ENCODE peak calls at places on chromosomes 16 and 17, in four cellular contexts. W is lower leg skin, S is choroid plexus epithelial cell, M is B cell. A is an unnamed sample.

GRCh38 chr16:61128545-61129323 is 907.5 kb downstream of the CDH8 start:
- DNase-seq in W (no peak), M (no peak), S (no peak), A (no peak)

GRCh38 chr16:73268311-73268997 is 220.5 kb upstream of the ZFHX3 start:
- DNase-seq in S (peak; percentile 9), W (no peak), M (no peak), A (no peak)

GRCh38 chr17:66663041-66663494 is 171.8 kb upstream of the CACNG5 start:
- DNase-seq in W (no peak), M (no peak), S (no peak), A (no peak)

GRCh38 chr17:65599650-65600049 is 38.2 kb upstream of the AXIN2 start:
- DNase-seq in S (no peak), M (no peak), W (no peak), A (no peak)

GRCh38 chr17:43449470-43450202 is 34.1 kb upstream of the DHX8 start:
- DNase-seq in W (no peak), M (no peak), S (no peak), A (no peak)

GRCh38 chr16:3857189-3858013 is 23.1 kb downstream of the CREBBP start:
- DNase-seq in W (no peak), M (peak; percentile 9), S (peak; percentile 82), A (no peak)

GRCh38 chr17:10803350-10803749 is 549 bp downstream of the TMEM238L start:
- DNase-seq in W (no peak), M (no peak), S (no peak), A (no peak)

GRCh38 chr17:72624652-72625051 is 467.8 kb downstream of the SLC39A11 start:
- DNase-seq in M (no peak), S (peak; percentile 19), W (no peak), A (no peak)

GRCh38 chr17:42097691-42098661 is at the start of gene ZNF385C:
- DNase-seq in M (no peak), W (no peak), S (no peak), A (no peak)

GRCh38 chr17:32806646-32807045 is 70.3 kb downstream of the MYO1D start:
- DNase-seq in W (no peak), M (no peak), S (no peak), A (no peak)

GRCh38 chr17:49269356-49269755 is 38.8 kb upstream of the PHOSPHO1 start:
- DNase-seq in W (no peak), M (no peak), S (no peak), A (no peak)

GRCh38 chr17:28381141-28381825 is 9.8 kb downstream of the SARM1 start:
- DNase-seq in M (no peak), S (peak; percentile 14), W (no peak), A (no peak)

GRCh38 chr17:19260958-19261357 is 23.8 kb downstream of the EPN2 start:
- DNase-seq in W (no peak), S (peak; percentile 21), M (no peak), A (no peak)

GRCh38 chr16:83348991-83349390 is 458.8 kb upstream of the HSBP1 start:
- DNase-seq in S (no peak), M (no peak), W (no peak), A (no peak)

GRCh38 chr16:27251561-27252205 is 16.9 kb downstream of the NSMCE1 start:
- DNase-seq in S (no peak), M (no peak), W (peak; percentile 32), A (no peak)

GRCh38 chr17:80861892-80862291 is 129.7 kb upstream of the CHMP6 start:
- DNase-seq in S (peak; percentile 69), M (no peak), W (no peak), A (no peak)

GRCh38 chr16:77548766-77549165 is 113.9 kb upstream of the ADAMTS18 start:
- DNase-seq in S (no peak), W (no peak), M (no peak), A (no peak)

GRCh38 chr16:6633441-6633840 is 699.2 kb upstream of the RBFOX1 start:
- DNase-seq in M (no peak), W (no peak), S (no peak), A (no peak)

DNA sequence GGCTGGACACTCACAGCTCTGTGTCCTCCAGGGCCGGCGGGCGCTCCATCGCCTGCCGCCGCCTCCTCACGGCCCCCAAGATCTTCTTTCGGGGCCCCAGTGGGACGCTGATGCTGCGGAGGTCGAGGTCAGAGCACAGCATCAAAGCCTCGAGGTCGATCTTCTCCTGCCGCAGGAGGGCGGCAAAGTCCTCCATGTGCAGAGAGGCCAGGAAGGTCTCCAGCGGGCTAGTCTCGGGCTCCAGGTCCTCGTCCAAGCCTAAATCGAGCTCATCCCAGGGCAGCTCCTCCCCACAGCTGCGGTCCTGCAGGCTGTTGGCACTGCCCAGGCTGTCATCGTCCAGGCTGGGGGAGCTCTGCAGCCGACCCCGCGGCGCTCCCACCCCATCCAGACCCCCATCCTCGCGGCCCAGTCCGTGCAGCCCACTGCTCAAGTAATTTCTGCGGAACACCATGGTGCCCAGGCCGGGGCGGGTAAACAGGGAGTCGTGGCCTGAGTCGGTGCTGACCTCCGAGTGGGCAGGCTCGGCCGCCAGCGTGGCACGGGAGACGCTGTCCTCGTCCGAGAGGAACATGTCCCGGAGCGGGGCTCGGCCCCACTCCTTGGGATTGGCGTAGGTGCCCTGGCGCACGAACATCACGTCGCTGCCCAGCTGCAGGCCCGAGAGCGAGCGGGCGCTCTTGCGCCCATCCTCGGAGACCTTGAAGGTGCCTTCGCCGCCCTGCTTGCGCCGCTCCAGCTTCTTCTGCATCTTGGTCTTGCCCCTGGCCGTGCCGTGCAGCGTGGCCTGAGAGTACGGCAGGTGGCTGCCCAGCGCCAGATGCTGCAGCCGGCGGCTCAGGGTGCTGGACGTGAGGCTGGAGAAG is 3.4 kb downstream of the USH1G start:
- DNase-seq in M (no peak), W (no peak), S (peak; percentile 9), A (no peak)
- TF ChIP-seq CTCF in M (no peak), W (no peak), S (peak; percentile 38), A (peak; percentile 13)

DNA sequence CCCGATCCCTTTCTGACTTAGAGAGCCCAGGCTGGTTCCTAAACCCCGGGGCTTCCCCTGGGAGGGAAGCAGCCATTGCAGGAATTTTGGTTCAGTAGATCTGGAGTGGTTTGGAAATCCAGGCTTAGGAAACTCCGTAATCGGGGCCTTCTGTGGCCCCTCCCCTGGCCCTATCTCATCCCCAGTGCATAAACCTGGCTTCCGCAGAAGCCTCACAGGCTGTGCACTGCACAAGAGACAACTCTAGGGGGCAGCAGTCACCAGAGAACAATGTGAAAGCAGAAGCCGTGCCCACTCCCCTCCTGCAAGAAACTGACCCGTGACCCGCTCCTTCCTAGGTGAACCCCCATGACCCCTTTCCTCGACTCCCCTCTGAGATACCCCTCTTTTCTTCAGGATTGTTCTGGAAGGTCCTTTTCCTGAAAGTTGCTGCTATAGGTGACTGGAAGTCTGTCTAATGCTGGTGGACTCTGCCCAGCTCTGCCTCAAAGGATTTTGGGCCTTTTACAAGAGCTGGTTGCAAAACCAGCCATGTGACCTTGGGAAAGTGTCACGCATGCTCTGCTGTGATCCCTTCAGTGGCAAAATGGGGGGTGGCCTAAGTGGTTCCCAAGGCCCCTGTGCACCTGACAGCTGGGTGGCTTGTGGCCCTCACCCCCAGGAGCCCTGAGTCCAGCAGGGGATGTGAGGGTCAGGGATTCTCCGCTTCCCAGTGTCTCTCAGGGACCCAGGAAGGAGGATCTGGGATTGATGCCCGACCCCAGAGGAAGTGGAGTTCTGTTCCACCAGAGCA is 14.4 kb downstream of the GUCY2D start:
- DNase-seq in W (peak; percentile 86), S (peak; percentile 49), M (no peak), A (no peak)
- TF ChIP-seq CTCF in W (no peak), S (peak; percentile 85), M (peak; percentile 61), A (peak; percentile 46)

GRCh38 chr17:14688134-14688533 is 387.3 kb downstream of the HS3ST3B1 start:
- DNase-seq in W (no peak), M (no peak), S (peak; percentile 20), A (no peak)
- TF ChIP-seq CTCF in W (no peak), M (peak; percentile 7), S (peak; percentile 46), A (no peak)

DNA sequence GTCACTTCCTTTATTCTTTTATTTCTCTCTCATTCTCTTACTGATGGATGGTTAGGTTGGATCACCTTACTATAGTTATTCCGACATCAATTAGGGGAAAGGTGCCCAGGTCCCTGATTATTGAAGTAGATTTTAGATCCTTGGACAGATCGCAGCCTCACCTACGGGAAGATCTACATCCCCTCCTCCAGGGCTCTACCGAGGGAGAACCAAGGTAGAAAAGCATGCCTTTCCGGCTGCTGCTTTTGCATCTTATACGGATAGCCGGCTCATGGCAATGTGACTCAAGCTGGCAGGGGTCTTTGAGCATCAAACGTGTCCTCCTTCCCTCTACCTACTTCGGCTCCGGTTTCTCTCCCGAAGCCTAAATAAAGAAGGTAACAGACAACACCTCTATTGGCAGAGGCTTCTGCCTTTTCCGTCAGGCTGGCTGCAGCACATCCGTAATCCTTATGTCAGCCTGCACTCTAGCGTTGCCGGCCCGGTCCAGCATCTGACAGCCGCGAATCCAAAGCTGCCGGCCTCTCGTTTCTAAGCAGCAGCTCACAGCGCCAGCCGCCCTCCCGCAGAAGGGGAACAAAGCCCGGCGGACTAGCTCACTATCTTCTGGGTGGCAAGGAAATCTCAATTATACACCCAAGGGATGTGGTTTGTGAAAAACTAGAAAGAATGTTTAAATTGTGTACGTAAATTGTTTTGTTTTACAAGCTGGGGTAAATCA is 46.9 kb downstream of the IRX6 start:
- DNase-seq in S (peak; percentile 57), M (peak; percentile 43), W (peak; percentile 94), A (peak; percentile 23)
- TF ChIP-seq CTCF in S (peak; percentile 59), M (peak; percentile 27), W (no peak), A (peak; percentile 58)

GRCh38 chr16:50627419-50627818 is 53.7 kb downstream of the SNX20 start:
- DNase-seq in S (peak; percentile 28), W (no peak), M (peak; percentile 58), A (no peak)
- TF ChIP-seq CTCF in S (peak; percentile 42), W (no peak), M (peak; percentile 16), A (peak; percentile 44)

DNA sequence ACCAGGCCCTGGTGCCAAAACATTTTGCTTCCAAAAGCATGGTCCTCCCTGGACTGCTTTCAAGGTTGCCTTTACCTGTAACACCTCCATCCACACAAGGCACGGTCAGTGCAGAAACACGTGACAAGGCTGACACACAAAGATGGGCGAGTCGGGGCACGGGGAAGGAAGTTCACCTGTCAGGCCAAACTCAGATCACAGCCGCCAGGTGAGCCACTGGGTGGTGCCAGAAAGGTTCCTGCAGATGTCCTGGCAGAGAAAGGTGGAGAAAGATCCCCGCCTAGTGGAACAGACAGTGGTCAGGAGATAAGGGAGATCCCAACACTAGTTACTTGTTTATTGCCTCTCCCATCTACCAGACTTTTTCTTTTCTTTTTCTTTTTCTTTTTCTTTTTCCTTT is 155.3 kb downstream of the AIPL1 start:
- DNase-seq in M (no peak), S (no peak), W (peak; percentile 81), A (no peak)
- TF ChIP-seq CTCF in M (no peak), S (no peak), W (no peak), A (no peak)

DNA sequence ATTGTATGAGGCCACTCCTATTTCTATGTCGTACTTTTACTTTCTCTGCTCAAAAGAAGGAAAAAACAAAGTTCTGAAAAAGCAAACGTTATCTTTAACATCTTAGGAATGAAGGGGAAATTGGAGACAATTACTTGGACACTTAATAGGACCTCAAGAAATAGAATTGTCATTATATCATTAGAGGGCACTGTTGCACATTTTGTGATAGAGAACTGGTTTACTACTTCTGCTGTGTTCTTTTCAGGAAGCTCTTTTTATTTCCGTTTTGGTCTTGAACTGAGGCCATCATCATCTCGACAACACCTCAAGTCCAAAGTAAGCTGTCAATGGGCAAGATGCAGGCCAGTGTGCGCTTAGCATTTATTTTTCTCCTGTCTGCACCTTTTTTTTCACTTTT is 14.6 kb downstream of the COG4 start:
- DNase-seq in M (no peak), W (no peak), S (peak; percentile 45), A (no peak)
- TF ChIP-seq CTCF in M (no peak), W (no peak), S (peak; percentile 19), A (no peak)